ENCODE peak calls at places on chromosome 21, in four cellular contexts. One of them, this sample, is unnamed.

GRCh38 chr21:29342394-29342957 is 43.8 kb downstream of the BACH1 start:
- DNase-seq in K562: no peak
- DNase-seq in GM12878: peak; percentile 32
- DNase-seq in HepG2: no peak
- DNase-seq in this sample: no peak

GRCh38 chr21:31008355-31008754 is 29.9 kb downstream of the KRTAP19-8 start:
- DNase-seq in K562: no peak
- DNase-seq in GM12878: no peak
- DNase-seq in HepG2: no peak
- DNase-seq in this sample: no peak

GRCh38 chr21:25572895-25573310 is 34.4 kb downstream of the MRPL39 start:
- DNase-seq in K562: no peak
- DNase-seq in GM12878: peak; percentile 78
- DNase-seq in HepG2: no peak
- DNase-seq in this sample: no peak

GRCh38 chr21:31927872-31928476 is 55.2 kb downstream of the HUNK start:
- DNase-seq in K562: no peak
- DNase-seq in GM12878: no peak
- DNase-seq in HepG2: no peak
- DNase-seq in this sample: no peak

GRCh38 chr21:32574946-32575925 is 10.1 kb downstream of the TCP10L start:
- DNase-seq in K562: no peak
- DNase-seq in GM12878: no peak
- DNase-seq in HepG2: no peak
- DNase-seq in this sample: no peak

GRCh38 chr21:43778469-43779335 is 2.6 kb upstream of the CSTB start:
- DNase-seq in K562: peak; percentile 47
- DNase-seq in GM12878: no peak
- DNase-seq in HepG2: no peak
- DNase-seq in this sample: no peak

GRCh38 chr21:15706686-15707085 is 23.1 kb upstream of the USP25 start:
- DNase-seq in K562: no peak
- DNase-seq in GM12878: no peak
- DNase-seq in HepG2: no peak
- DNase-seq in this sample: no peak

GRCh38 chr21:24290151-24290833 is 1317.0 kb downstream of the MRPL39 start:
- DNase-seq in K562: no peak
- DNase-seq in GM12878: no peak
- DNase-seq in HepG2: no peak
- DNase-seq in this sample: no peak

GRCh38 chr21:38646213-38646837 is 148.0 kb upstream of the ERG start:
- DNase-seq in K562: no peak
- DNase-seq in GM12878: no peak
- DNase-seq in HepG2: no peak
- DNase-seq in this sample: no peak

GRCh38 chr21:21163904-21164303 is 165.7 kb downstream of the NCAM2 start:
- DNase-seq in K562: peak; percentile 55
- DNase-seq in GM12878: no peak
- DNase-seq in HepG2: peak; percentile 26
- DNase-seq in this sample: peak; percentile 29

GRCh38 chr21:20040768-20041167 is 957.4 kb upstream of the NCAM2 start:
- DNase-seq in K562: no peak
- DNase-seq in GM12878: no peak
- DNase-seq in HepG2: no peak
- DNase-seq in this sample: no peak

GRCh38 chr21:15063081-15063820 is 1.5 kb downstream of the NRIP1 start:
- DNase-seq in K562: peak; percentile 23
- DNase-seq in GM12878: no peak
- DNase-seq in HepG2: peak; percentile 29
- DNase-seq in this sample: no peak

GRCh38 chr21:29287383-29287782 is 11.3 kb upstream of the BACH1 start:
- DNase-seq in K562: no peak
- DNase-seq in GM12878: no peak
- DNase-seq in HepG2: peak; percentile 35
- DNase-seq in this sample: no peak

GRCh38 chr21:31735518-31735992 is 3.6 kb upstream of the SCAF4 start:
- DNase-seq in K562: peak; percentile 79
- DNase-seq in GM12878: no peak
- DNase-seq in HepG2: no peak
- DNase-seq in this sample: no peak

GRCh38 chr21:14382486-14382834 is 486 bp downstream of the HSPA13 start:
- DNase-seq in K562: no peak
- DNase-seq in GM12878: no peak
- DNase-seq in HepG2: no peak
- DNase-seq in this sample: peak; percentile 45

GRCh38 chr21:44687671-44688070 is 5.7 kb upstream of the KRTAP12-1 start:
- DNase-seq in K562: no peak
- DNase-seq in GM12878: no peak
- DNase-seq in HepG2: no peak
- DNase-seq in this sample: no peak

GRCh38 chr21:38507374-38507942 is 9.2 kb upstream of the ERG start:
- DNase-seq in K562: no peak
- DNase-seq in GM12878: no peak
- DNase-seq in HepG2: no peak
- DNase-seq in this sample: no peak

GRCh38 chr21:40386981-40387380 is 460.0 kb downstream of the DSCAM start:
- DNase-seq in K562: no peak
- DNase-seq in GM12878: no peak
- DNase-seq in HepG2: no peak
- DNase-seq in this sample: no peak

GRCh38 chr21:36613064-36613463 is 85.9 kb upstream of the SIM2 start:
- DNase-seq in K562: no peak
- DNase-seq in GM12878: no peak
- DNase-seq in HepG2: peak; percentile 49
- DNase-seq in this sample: no peak

GRCh38 chr21:15774590-15774989 is 44.8 kb downstream of the USP25 start:
- DNase-seq in K562: no peak
- DNase-seq in GM12878: no peak
- DNase-seq in HepG2: no peak
- DNase-seq in this sample: no peak

GRCh38 chr21:44299458-44300261 is at the start of gene PFKL:
- DNase-seq in K562: peak; percentile 95
- DNase-seq in GM12878: peak; percentile 59
- DNase-seq in HepG2: peak; percentile 24
- DNase-seq in this sample: peak; percentile 60

GRCh38 chr21:25515484-25516405 is 91.5 kb downstream of the MRPL39 start:
- DNase-seq in K562: no peak
- DNase-seq in GM12878: no peak
- DNase-seq in HepG2: no peak
- DNase-seq in this sample: no peak

GRCh38 chr21:36654341-36654740 is 44.6 kb upstream of the SIM2 start:
- DNase-seq in K562: no peak
- DNase-seq in GM12878: no peak
- DNase-seq in HepG2: no peak
- DNase-seq in this sample: no peak

GRCh38 chr21:14557413-14557812 is 11.3 kb upstream of the SAMSN1 start:
- DNase-seq in K562: no peak
- DNase-seq in GM12878: no peak
- DNase-seq in HepG2: no peak
- DNase-seq in this sample: no peak

GRCh38 chr21:39885119-39885848 is 18.0 kb downstream of the PCP4 start:
- DNase-seq in K562: no peak
- DNase-seq in GM12878: no peak
- DNase-seq in HepG2: no peak
- DNase-seq in this sample: no peak

GRCh38 chr21:29526545-29526944 is 227.8 kb downstream of the BACH1 start:
- DNase-seq in K562: no peak
- DNase-seq in GM12878: no peak
- DNase-seq in HepG2: no peak
- DNase-seq in this sample: no peak

GRCh38 chr21:38460171-38460742 is 38.0 kb downstream of the ERG start:
- DNase-seq in K562: no peak
- DNase-seq in GM12878: no peak
- DNase-seq in HepG2: no peak
- DNase-seq in this sample: no peak

GRCh38 chr21:36627242-36627641 is 71.7 kb upstream of the SIM2 start:
- DNase-seq in K562: no peak
- DNase-seq in GM12878: no peak
- DNase-seq in HepG2: no peak
- DNase-seq in this sample: no peak

GRCh38 chr21:15682182-15682895 is 47.4 kb upstream of the USP25 start:
- DNase-seq in K562: no peak
- DNase-seq in GM12878: no peak
- DNase-seq in HepG2: peak; percentile 49
- DNase-seq in this sample: no peak

GRCh38 chr21:16264314-16264713 is 534.5 kb downstream of the USP25 start:
- DNase-seq in K562: no peak
- DNase-seq in GM12878: no peak
- DNase-seq in HepG2: no peak
- DNase-seq in this sample: no peak

GRCh38 chr21:34031835-34032370 is 41.5 kb upstream of the MRPS6 start:
- DNase-seq in K562: peak; percentile 27
- DNase-seq in GM12878: no peak
- DNase-seq in HepG2: peak; percentile 23
- DNase-seq in this sample: no peak

GRCh38 chr21:32732544-32732943 is 4.7 kb upstream of the SYNJ1 start:
- DNase-seq in K562: no peak
- DNase-seq in GM12878: no peak
- DNase-seq in HepG2: no peak
- DNase-seq in this sample: no peak

GRCh38 chr21:14267071-14267470 is 51.1 kb downstream of the RBM11 start:
- DNase-seq in K562: no peak
- DNase-seq in GM12878: no peak
- DNase-seq in HepG2: no peak
- DNase-seq in this sample: no peak

GRCh38 chr21:44761011-44761729 is 40.5 kb downstream of the UBE2G2 start:
- DNase-seq in K562: no peak
- DNase-seq in GM12878: no peak
- DNase-seq in HepG2: peak; percentile 44
- DNase-seq in this sample: peak; percentile 75

GRCh38 chr21:44658511-44658910 is 779 bp downstream of the KRTAP12-3 start:
- DNase-seq in K562: no peak
- DNase-seq in GM12878: no peak
- DNase-seq in HepG2: no peak
- DNase-seq in this sample: no peak

GRCh38 chr21:26082549-26082948 is 88.0 kb downstream of the APP start:
- DNase-seq in K562: no peak
- DNase-seq in GM12878: no peak
- DNase-seq in HepG2: no peak
- DNase-seq in this sample: no peak

GRCh38 chr21:15682977-15683376 is 46.8 kb upstream of the USP25 start:
- DNase-seq in K562: no peak
- DNase-seq in GM12878: no peak
- DNase-seq in HepG2: no peak
- DNase-seq in this sample: no peak

GRCh38 chr21:16419188-16419874 is 689.5 kb downstream of the USP25 start:
- DNase-seq in K562: no peak
- DNase-seq in GM12878: no peak
- DNase-seq in HepG2: peak; percentile 12
- DNase-seq in this sample: no peak

GRCh38 chr21:32753818-32754610 is 17.5 kb downstream of the PAXBP1 start:
- DNase-seq in K562: no peak
- DNase-seq in GM12878: no peak
- DNase-seq in HepG2: no peak
- DNase-seq in this sample: no peak

GRCh38 chr21:27818847-27819246 is 852.0 kb upstream of the ADAMTS5 start:
- DNase-seq in K562: no peak
- DNase-seq in GM12878: no peak
- DNase-seq in HepG2: no peak
- DNase-seq in this sample: no peak
- TF ChIP-seq ESRRA in K562: no peak
- TF ChIP-seq ESRRA in GM12878: no peak
- TF ChIP-seq ESRRA in HepG2: no peak
- TF ChIP-seq ESRRA in this sample: no peak

DNA sequence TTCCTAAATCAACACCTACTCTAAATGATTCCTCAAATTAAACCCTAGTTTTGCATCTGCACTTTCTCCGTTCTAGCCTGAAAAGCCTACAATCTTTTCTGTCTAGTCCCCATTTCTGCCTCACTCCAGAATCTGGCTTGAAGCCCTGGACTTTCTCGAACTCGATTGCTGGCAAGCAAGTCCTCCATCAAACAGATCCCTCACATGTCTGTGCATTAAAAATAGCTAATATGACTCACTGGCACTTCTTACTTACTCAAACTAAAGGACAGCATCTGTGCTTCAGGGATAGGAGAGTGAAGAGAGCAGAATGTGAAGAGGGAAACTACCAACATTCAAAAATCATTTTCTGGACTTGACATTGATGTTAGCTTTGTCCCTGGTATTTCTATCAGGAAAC is 51.8 kb upstream of the CXADR start:
- DNase-seq in K562: no peak
- DNase-seq in GM12878: no peak
- DNase-seq in HepG2: no peak
- DNase-seq in this sample: no peak
- TF ChIP-seq TCF7 in K562: no peak
- TF ChIP-seq TCF7 in GM12878: no peak
- TF ChIP-seq TCF7 in HepG2: no peak
- TF ChIP-seq TCF7 in this sample: no peak

DNA sequence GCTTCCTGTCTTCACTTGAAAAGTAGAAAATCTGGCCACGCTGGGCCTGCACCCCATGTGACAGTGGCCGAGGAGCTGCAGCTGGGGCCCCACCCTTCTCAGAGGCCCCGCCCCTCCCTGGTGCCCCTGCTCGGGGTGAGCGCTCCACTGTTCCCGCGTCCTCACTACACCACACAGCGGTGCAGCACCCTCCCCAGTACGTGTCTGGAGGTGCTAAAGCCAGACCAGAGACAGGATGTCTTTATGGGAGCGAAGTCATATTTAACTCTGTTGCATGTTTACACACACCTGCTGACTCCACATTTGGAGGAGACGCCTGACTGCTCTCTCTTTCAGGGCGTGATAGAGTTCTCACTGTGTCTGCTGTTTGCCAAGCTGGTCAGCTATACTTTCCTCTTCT is 48.1 kb downstream of the SLC37A1 start:
- DNase-seq in K562: peak; percentile 58
- DNase-seq in GM12878: peak; percentile 62
- DNase-seq in HepG2: peak; percentile 13
- DNase-seq in this sample: peak; percentile 16
- TF ChIP-seq ESRRA in K562: no peak
- TF ChIP-seq ESRRA in GM12878: no peak
- TF ChIP-seq ESRRA in HepG2: no peak
- TF ChIP-seq ESRRA in this sample: no peak

GRCh38 chr21:45768011-45768740 is 124.7 kb downstream of the PCBP3 start:
- DNase-seq in K562: no peak
- DNase-seq in GM12878: no peak
- DNase-seq in HepG2: no peak
- DNase-seq in this sample: no peak
- TF ChIP-seq TCF7 in K562: no peak
- TF ChIP-seq TCF7 in GM12878: no peak
- TF ChIP-seq TCF7 in HepG2: no peak
- TF ChIP-seq TCF7 in this sample: no peak